ENCODE peak calls at places on chromosome 7, in nine cellular contexts. V is stimulated activated CD8-positive, alpha-beta memory T cell treated with anti-CD3 and anti-CD28 coated beads, Interleukin-2, amount 100 ng/mL, for 48 hours; M is AG08396; J is D341Med; W is stimulated activated CD4-positive, alpha-beta T cell treated with anti-CD3 and anti-CD28 coated beads, Interleukin-4, amount 100 ng/mL, for 48 hours; A is T-cell; C is neural crest cell; Q is GF-D8; P is naive thymus-derived CD8-positive, alpha-beta T cell. T is an unnamed sample.

GRCh38 chr7:3922175-3922635 is 621.2 kb downstream of the SDK1 start:
- DNase-seq in V (no peak), M (no peak), J (no peak), W (no peak), A (no peak), C (peak), Q (peak), P (no peak), T (peak)

GRCh38 chr7:128985660-128986059 is 47.9 kb downstream of the IRF5 start:
- DNase-seq in V (no peak), M (no peak), J (no peak), W (no peak), A (no peak), C (no peak), Q (no peak), P (no peak), T (no peak)

GRCh38 chr7:87517136-87517805 is 41.8 kb upstream of the ABCB4 start:
- DNase-seq in V (no peak), M (no peak), J (no peak), W (no peak), A (no peak), C (no peak), Q (no peak), P (no peak), T (peak)

GRCh38 chr7:69687739-69688431 is 89.6 kb downstream of the AUTS2 start:
- DNase-seq in V (no peak), M (no peak), J (no peak), W (no peak), A (no peak), C (no peak), Q (no peak), P (no peak), T (no peak)

GRCh38 chr7:105015631-105015965 is 1.6 kb downstream of the KMT2E start:
- DNase-seq in V (no peak), M (peak), J (peak), W (no peak), A (no peak), C (no peak), Q (no peak), P (peak), T (peak)

GRCh38 chr7:33895025-33895804 is 10.1 kb upstream of the BMPER start:
- DNase-seq in V (peak), M (peak), J (peak), W (peak), A (peak), C (peak), Q (peak), P (peak), T (peak)

GRCh38 chr7:28389504-28390385 is 22.6 kb upstream of the CREB5 start:
- DNase-seq in V (no peak), M (peak), J (no peak), W (no peak), A (no peak), C (no peak), Q (peak), P (no peak), T (peak)

GRCh38 chr7:140734096-140734495 is 37.6 kb downstream of the NDUFB2 start:
- DNase-seq in V (no peak), M (no peak), J (no peak), W (no peak), A (no peak), C (no peak), Q (no peak), P (no peak), T (peak)

GRCh38 chr7:158865462-158865922 is 9.1 kb downstream of the DYNC2I1 start:
- DNase-seq in V (no peak), M (no peak), J (no peak), W (no peak), A (no peak), C (no peak), Q (peak), P (no peak), T (peak)

GRCh38 chr7:122143376-122143750 is 686 bp downstream of the AASS start:
- DNase-seq in V (no peak), M (peak), J (peak), W (no peak), A (no peak), C (peak), Q (no peak), P (no peak), T (no peak)

GRCh38 chr7:111071556-111071955 is 19.4 kb upstream of the LRRN3 start:
- DNase-seq in V (no peak), M (no peak), J (no peak), W (no peak), A (no peak), C (no peak), Q (no peak), P (no peak), T (no peak)

GRCh38 chr7:138001529-138002095 is at the start of gene CREB3L2:
- DNase-seq in V (peak), M (peak), J (peak), W (peak), A (peak), C (peak), Q (peak), P (peak), T (peak)

GRCh38 chr7:55260171-55260570 is 105.0 kb upstream of the LANCL2 start:
- DNase-seq in V (no peak), M (no peak), J (no peak), W (no peak), A (no peak), C (no peak), Q (no peak), P (no peak), T (no peak)

GRCh38 chr7:36625247-36625646 is 99.0 kb downstream of the AOAH start:
- DNase-seq in V (no peak), M (no peak), J (no peak), W (no peak), A (no peak), C (no peak), Q (no peak), P (no peak), T (peak)

GRCh38 chr7:18693401-18693800 is 197.9 kb downstream of the HDAC9 start:
- DNase-seq in V (no peak), M (peak), J (no peak), W (no peak), A (no peak), C (no peak), Q (no peak), P (no peak), T (peak)

GRCh38 chr7:125423444-125424155 is 494.0 kb upstream of the POT1 start:
- DNase-seq in V (no peak), M (no peak), J (no peak), W (no peak), A (no peak), C (no peak), Q (peak), P (no peak), T (peak)

GRCh38 chr7:452230-452751 is 67.4 kb downstream of the PDGFA start:
- DNase-seq in V (no peak), M (peak), J (no peak), W (no peak), A (no peak), C (no peak), Q (no peak), P (no peak), T (peak)

GRCh38 chr7:29039747-29040569 is 81.8 kb upstream of the TRIL start:
- DNase-seq in V (no peak), M (no peak), J (no peak), W (no peak), A (no peak), C (no peak), Q (no peak), P (no peak), T (no peak)

T was measured in MV-4-11.